ENCODE peak calls at places on chromosomes 4 and X, in eight cellular contexts. J, X, U, V, Y, C, S and I are unnamed samples.
A peak's percentile ranks its signal among the peaks of the same experiment; 100 is the strongest.

GRCh38 chr4:183961772-183962171 is 56.7 kb downstream of the STOX2 start:
- DNase-seq in J (no peak), X (no peak), U (no peak), V (no peak), Y (no peak), C (no peak), S (no peak), I (no peak)

GRCh38 chrX:3712870-3713224 is 602 bp downstream of the PRKX start:
- DNase-seq in J (no peak), X (no peak), U (no peak), V (no peak), Y (no peak), C (no peak), S (peak; percentile 28), I (no peak)

GRCh38 chr4:6338175-6338950 is 68.7 kb downstream of the WFS1 start:
- DNase-seq in J (no peak), X (no peak), U (no peak), V (no peak), Y (no peak), C (no peak), S (no peak), I (no peak)

GRCh38 chr4:55398461-55398860 is 2.7 kb downstream of the TMEM165 start:
- DNase-seq in J (peak; percentile 75), X (no peak), U (no peak), V (peak; percentile 40), Y (peak; percentile 38), C (peak; percentile 79), S (no peak), I (no peak)

GRCh38 chrX:103941201-103941975 is 21.0 kb upstream of the TMSB15B start:
- DNase-seq in J (peak; percentile 32), X (peak; percentile 22), U (no peak), V (peak; percentile 49), Y (peak; percentile 60), C (peak; percentile 51), S (no peak), I (no peak)

GRCh38 chr4:148442830-148443549 is 776 bp upstream of the NR3C2 start:
- DNase-seq in J (no peak), X (no peak), U (no peak), V (peak; percentile 21), Y (no peak), C (no peak), S (no peak), I (no peak)

GRCh38 chrX:27600686-27601085 is 10.5 kb downstream of the DCAF8L2 start:
- DNase-seq in J (no peak), X (no peak), U (no peak), V (peak; percentile 3), Y (no peak), C (no peak), S (no peak), I (no peak)

GRCh38 chr4:87734936-87735335 is 64.4 kb upstream of the IBSP start:
- DNase-seq in J (no peak), X (no peak), U (no peak), V (no peak), Y (no peak), C (no peak), S (no peak), I (no peak)

GRCh38 chr4:37243061-37243460 is 1.5 kb upstream of the NWD2 start:
- DNase-seq in J (no peak), X (no peak), U (peak; percentile 63), V (no peak), Y (no peak), C (no peak), S (no peak), I (no peak)
- H3K27me3 ChIP-seq in J (no peaks in the 10 kb centered on the region), X (peaks cover 4% of the 10 kb centered on the region), U (peaks cover 36% of the 10 kb centered on the region), V (no peaks in the 10 kb centered on the region), Y (peaks cover 89% of the 10 kb centered on the region), C (peaks cover 39% of the 10 kb centered on the region), S (peaks cover 12% of the 10 kb centered on the region), I (no peaks in the 10 kb centered on the region)

DNA sequence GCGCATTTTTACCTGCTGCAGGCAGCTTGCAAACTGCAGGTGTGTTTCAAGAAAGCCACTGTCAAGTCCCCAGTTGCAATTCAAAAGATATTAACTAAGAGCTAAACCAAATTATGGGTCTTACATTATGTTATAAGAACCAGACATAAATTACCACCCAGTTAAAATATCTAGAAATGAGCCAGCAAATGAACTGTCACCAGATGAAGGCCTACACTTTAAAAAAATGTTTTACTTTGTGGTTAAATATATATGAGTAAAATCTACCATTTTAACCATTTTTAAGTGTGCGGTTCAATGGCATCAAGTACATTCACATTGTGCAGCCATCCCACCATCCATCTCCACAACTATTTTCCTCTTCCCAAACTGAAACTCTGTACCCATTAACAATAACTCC is 32.0 kb upstream of the TMEM131L start:
- DNase-seq in J (no peak), X (no peak), U (no peak), V (no peak), Y (no peak), C (no peak), S (no peak), I (no peak)
- H3K4me1 ChIP-seq in J (no peaks in the 10 kb centered on the region), X (peaks cover 56% of the 10 kb centered on the region), U (no peaks in the 10 kb centered on the region), V (no peaks in the 10 kb centered on the region), Y (no peaks in the 10 kb centered on the region), C (no peaks in the 10 kb centered on the region), S (no peaks in the 10 kb centered on the region), I (no peaks in the 10 kb centered on the region)

GRCh38 chrX:25014366-25014838 is 1.4 kb downstream of the ARX start:
- DNase-seq in J (no peak), X (no peak), U (no peak), V (no peak), Y (no peak), C (no peak), S (no peak), I (no peak)
- H3K27me3 ChIP-seq in J (peaks cover 83% of the 10 kb centered on the region), X (peaks cover 9% of the 10 kb centered on the region), U (peaks cover 89% of the 10 kb centered on the region), V (peaks cover 59% of the 10 kb centered on the region), Y (peaks cover 99% of the 10 kb centered on the region), C (peaks cover 69% of the 10 kb centered on the region), S (peaks cover 67% of the 10 kb centered on the region), I (peaks cover 96% of the 10 kb centered on the region)

DNA sequence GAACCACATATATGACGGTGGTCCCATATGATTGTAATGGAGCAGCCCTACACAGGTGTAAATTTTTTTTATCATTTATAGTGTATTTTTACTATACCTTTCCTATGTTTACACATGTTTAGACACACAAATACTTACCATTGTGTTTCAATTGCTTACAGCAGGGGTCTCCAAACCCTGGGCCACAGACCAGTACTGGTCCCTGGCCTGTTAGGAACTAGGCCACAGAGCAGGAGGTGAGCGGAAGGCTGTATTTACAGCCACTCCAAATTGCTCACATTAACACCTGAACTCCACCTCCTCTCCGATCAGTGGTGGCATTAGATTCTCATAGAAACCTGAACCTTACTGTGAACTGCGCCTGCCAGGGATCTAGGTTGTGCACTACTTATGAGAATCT is 201.8 kb upstream of the NDST4 start:
- DNase-seq in J (no peak), X (no peak), U (peak; percentile 43), V (no peak), Y (no peak), C (no peak), S (no peak), I (no peak)
- H3K4me1 ChIP-seq in J (no peaks in the 10 kb centered on the region), X (no peaks in the 10 kb centered on the region), U (no peaks in the 10 kb centered on the region), V (no peaks in the 10 kb centered on the region), Y (no peaks in the 10 kb centered on the region), C (no peaks in the 10 kb centered on the region), S (no peaks in the 10 kb centered on the region), I (no peaks in the 10 kb centered on the region)

GRCh38 chrX:151386838-151387459 is 10.1 kb upstream of the VMA21 start:
- DNase-seq in J (peak; percentile 3), X (no peak), U (no peak), V (no peak), Y (peak; percentile 1), C (no peak), S (no peak), I (peak; percentile 69)
- H3K27me3 ChIP-seq in J (no peaks in the 10 kb centered on the region), X (no peaks in the 10 kb centered on the region), U (no peaks in the 10 kb centered on the region), V (no peaks in the 10 kb centered on the region), Y (no peaks in the 10 kb centered on the region), C (no peaks in the 10 kb centered on the region), S (no peaks in the 10 kb centered on the region), I (no peaks in the 10 kb centered on the region)